ENCODE peak calls at places on chromosome 15, in ten cellular contexts. One of them, this sample, is unnamed.

GRCh38 chr15:78316211-78317077 is 17.0 kb upstream of the SKIC8 start:
- DNase-seq in adrenal gland: no peak
- DNase-seq in heart left ventricle: no peak
- DNase-seq in lower lobe of right lung: no peak
- DNase-seq in AG09309: no peak
- DNase-seq in WTC11: peak; percentile 59
- DNase-seq in GM12878: no peak
- DNase-seq in fibroblast of pulmonary artery: no peak
- DNase-seq in cardiac fibroblast: no peak
- DNase-seq in NB4: no peak
- DNase-seq in this sample: no peak

GRCh38 chr15:89192771-89193170 is 28.6 kb downstream of the RLBP1 start:
- DNase-seq in adrenal gland: no peak
- DNase-seq in heart left ventricle: no peak
- DNase-seq in lower lobe of right lung: no peak
- DNase-seq in AG09309: no peak
- DNase-seq in WTC11: no peak
- DNase-seq in GM12878: no peak
- DNase-seq in fibroblast of pulmonary artery: peak; percentile 54
- DNase-seq in cardiac fibroblast: peak; percentile 30
- DNase-seq in NB4: no peak
- DNase-seq in this sample: no peak

GRCh38 chr15:83106994-83107840 is at the start of gene TM6SF1:
- DNase-seq in adrenal gland: no peak
- DNase-seq in heart left ventricle: peak; percentile 71
- DNase-seq in lower lobe of right lung: peak; percentile 64
- DNase-seq in AG09309: no peak
- DNase-seq in WTC11: peak; percentile 26
- DNase-seq in GM12878: no peak
- DNase-seq in fibroblast of pulmonary artery: no peak
- DNase-seq in cardiac fibroblast: no peak
- DNase-seq in NB4: peak; percentile 61
- DNase-seq in this sample: peak; percentile 64

GRCh38 chr15:82937659-82938058 is 14.9 kb downstream of the HOMER2 start:
- DNase-seq in adrenal gland: no peak
- DNase-seq in heart left ventricle: no peak
- DNase-seq in lower lobe of right lung: no peak
- DNase-seq in AG09309: no peak
- DNase-seq in WTC11: no peak
- DNase-seq in GM12878: no peak
- DNase-seq in fibroblast of pulmonary artery: no peak
- DNase-seq in cardiac fibroblast: no peak
- DNase-seq in NB4: no peak
- DNase-seq in this sample: no peak

GRCh38 chr15:101250331-101250730 is 1.5 kb downstream of the CHSY1 start:
- DNase-seq in adrenal gland: peak; percentile 27
- DNase-seq in heart left ventricle: no peak
- DNase-seq in lower lobe of right lung: no peak
- DNase-seq in AG09309: no peak
- DNase-seq in WTC11: no peak
- DNase-seq in GM12878: no peak
- DNase-seq in fibroblast of pulmonary artery: peak; percentile 77
- DNase-seq in cardiac fibroblast: peak; percentile 83
- DNase-seq in NB4: peak; percentile 51
- DNase-seq in this sample: no peak

GRCh38 chr15:31193291-31193690 is 91.8 kb upstream of the TRPM1 start:
- DNase-seq in adrenal gland: no peak
- DNase-seq in heart left ventricle: no peak
- DNase-seq in lower lobe of right lung: no peak
- DNase-seq in AG09309: no peak
- DNase-seq in WTC11: no peak
- DNase-seq in GM12878: no peak
- DNase-seq in fibroblast of pulmonary artery: no peak
- DNase-seq in cardiac fibroblast: no peak
- DNase-seq in NB4: no peak
- DNase-seq in this sample: no peak

GRCh38 chr15:44775923-44776322 is 39.6 kb downstream of the TRIM69 start:
- DNase-seq in adrenal gland: peak; percentile 22
- DNase-seq in heart left ventricle: no peak
- DNase-seq in lower lobe of right lung: no peak
- DNase-seq in AG09309: no peak
- DNase-seq in WTC11: no peak
- DNase-seq in GM12878: no peak
- DNase-seq in fibroblast of pulmonary artery: peak; percentile 17
- DNase-seq in cardiac fibroblast: no peak
- DNase-seq in NB4: no peak
- DNase-seq in this sample: no peak

GRCh38 chr15:32861741-32862140 is 143.9 kb downstream of the GREM1 start:
- DNase-seq in adrenal gland: peak; percentile 65
- DNase-seq in heart left ventricle: peak; percentile 62
- DNase-seq in lower lobe of right lung: peak; percentile 63
- DNase-seq in AG09309: peak; percentile 82
- DNase-seq in WTC11: peak; percentile 26
- DNase-seq in GM12878: no peak
- DNase-seq in fibroblast of pulmonary artery: no peak
- DNase-seq in cardiac fibroblast: peak; percentile 59
- DNase-seq in NB4: peak; percentile 59
- DNase-seq in this sample: peak; percentile 61

GRCh38 chr15:67750371-67750770 is 74.9 kb upstream of the SKOR1 start:
- DNase-seq in adrenal gland: no peak
- DNase-seq in heart left ventricle: no peak
- DNase-seq in lower lobe of right lung: no peak
- DNase-seq in AG09309: no peak
- DNase-seq in WTC11: no peak
- DNase-seq in GM12878: no peak
- DNase-seq in fibroblast of pulmonary artery: no peak
- DNase-seq in cardiac fibroblast: no peak
- DNase-seq in NB4: no peak
- DNase-seq in this sample: no peak

GRCh38 chr15:92636950-92637481 is 18.6 kb downstream of the FAM174B start:
- DNase-seq in adrenal gland: no peak
- DNase-seq in heart left ventricle: no peak
- DNase-seq in lower lobe of right lung: peak; percentile 88
- DNase-seq in AG09309: no peak
- DNase-seq in WTC11: peak; percentile 82
- DNase-seq in GM12878: no peak
- DNase-seq in fibroblast of pulmonary artery: no peak
- DNase-seq in cardiac fibroblast: no peak
- DNase-seq in NB4: no peak
- DNase-seq in this sample: peak; percentile 39

GRCh38 chr15:93467327-93467726 is 378.3 kb upstream of the RGMA start:
- DNase-seq in adrenal gland: no peak
- DNase-seq in heart left ventricle: peak; percentile 75
- DNase-seq in lower lobe of right lung: no peak
- DNase-seq in AG09309: no peak
- DNase-seq in WTC11: no peak
- DNase-seq in GM12878: no peak
- DNase-seq in fibroblast of pulmonary artery: no peak
- DNase-seq in cardiac fibroblast: no peak
- DNase-seq in NB4: no peak
- DNase-seq in this sample: no peak

GRCh38 chr15:62392411-62392810 is 227.3 kb upstream of the C2CD4B start:
- DNase-seq in adrenal gland: no peak
- DNase-seq in heart left ventricle: no peak
- DNase-seq in lower lobe of right lung: no peak
- DNase-seq in AG09309: no peak
- DNase-seq in WTC11: peak; percentile 15
- DNase-seq in GM12878: no peak
- DNase-seq in fibroblast of pulmonary artery: no peak
- DNase-seq in cardiac fibroblast: peak; percentile 27
- DNase-seq in NB4: peak; percentile 37
- DNase-seq in this sample: peak; percentile 22

GRCh38 chr15:76840830-76841460 is 64.2 kb downstream of the SCAPER start:
- DNase-seq in adrenal gland: no peak
- DNase-seq in heart left ventricle: no peak
- DNase-seq in lower lobe of right lung: no peak
- DNase-seq in AG09309: peak; percentile 16
- DNase-seq in WTC11: no peak
- DNase-seq in GM12878: no peak
- DNase-seq in fibroblast of pulmonary artery: peak; percentile 65
- DNase-seq in cardiac fibroblast: peak; percentile 66
- DNase-seq in NB4: peak; percentile 52
- DNase-seq in this sample: no peak

GRCh38 chr15:65869954-65870871 is 922 bp downstream of the RAB11A start:
- DNase-seq in adrenal gland: peak; percentile 59
- DNase-seq in heart left ventricle: peak; percentile 67
- DNase-seq in lower lobe of right lung: peak; percentile 55
- DNase-seq in AG09309: no peak
- DNase-seq in WTC11: peak; percentile 23
- DNase-seq in GM12878: no peak
- DNase-seq in fibroblast of pulmonary artery: peak; percentile 49
- DNase-seq in cardiac fibroblast: peak; percentile 53
- DNase-seq in NB4: peak; percentile 45
- DNase-seq in this sample: no peak

GRCh38 chr15:100094127-100094510 is 247.7 kb downstream of the ADAMTS17 start:
- DNase-seq in adrenal gland: no peak
- DNase-seq in heart left ventricle: no peak
- DNase-seq in lower lobe of right lung: no peak
- DNase-seq in AG09309: no peak
- DNase-seq in WTC11: no peak
- DNase-seq in GM12878: no peak
- DNase-seq in fibroblast of pulmonary artery: no peak
- DNase-seq in cardiac fibroblast: no peak
- DNase-seq in NB4: no peak
- DNase-seq in this sample: no peak

GRCh38 chr15:100092034-100092433 is 249.7 kb downstream of the ADAMTS17 start:
- DNase-seq in adrenal gland: no peak
- DNase-seq in heart left ventricle: no peak
- DNase-seq in lower lobe of right lung: no peak
- DNase-seq in AG09309: no peak
- DNase-seq in WTC11: no peak
- DNase-seq in GM12878: no peak
- DNase-seq in fibroblast of pulmonary artery: no peak
- DNase-seq in cardiac fibroblast: no peak
- DNase-seq in NB4: no peak
- DNase-seq in this sample: no peak

GRCh38 chr15:100095896-100096600 is 245.7 kb downstream of the ADAMTS17 start:
- DNase-seq in adrenal gland: no peak
- DNase-seq in heart left ventricle: no peak
- DNase-seq in lower lobe of right lung: no peak
- DNase-seq in AG09309: no peak
- DNase-seq in WTC11: no peak
- DNase-seq in GM12878: no peak
- DNase-seq in fibroblast of pulmonary artery: no peak
- DNase-seq in cardiac fibroblast: no peak
- DNase-seq in NB4: no peak
- DNase-seq in this sample: no peak

GRCh38 chr15:100090411-100090810 is 251.4 kb downstream of the ADAMTS17 start:
- DNase-seq in adrenal gland: no peak
- DNase-seq in heart left ventricle: no peak
- DNase-seq in lower lobe of right lung: no peak
- DNase-seq in AG09309: no peak
- DNase-seq in WTC11: no peak
- DNase-seq in GM12878: no peak
- DNase-seq in fibroblast of pulmonary artery: no peak
- DNase-seq in cardiac fibroblast: no peak
- DNase-seq in NB4: no peak
- DNase-seq in this sample: no peak

GRCh38 chr15:100093211-100094126 is 248.3 kb downstream of the ADAMTS17 start:
- DNase-seq in adrenal gland: no peak
- DNase-seq in heart left ventricle: no peak
- DNase-seq in lower lobe of right lung: no peak
- DNase-seq in AG09309: no peak
- DNase-seq in WTC11: no peak
- DNase-seq in GM12878: no peak
- DNase-seq in fibroblast of pulmonary artery: peak; percentile 81
- DNase-seq in cardiac fibroblast: peak; percentile 79
- DNase-seq in NB4: no peak
- DNase-seq in this sample: no peak
- TF ChIP-seq CTCF in adrenal gland: no peak
- TF ChIP-seq CTCF in heart left ventricle: no peak
- TF ChIP-seq CTCF in lower lobe of right lung: no peak
- TF ChIP-seq CTCF in AG09309: no peak
- TF ChIP-seq CTCF in WTC11: no peak
- TF ChIP-seq CTCF in GM12878: no peak
- TF ChIP-seq CTCF in fibroblast of pulmonary artery: no peak
- TF ChIP-seq CTCF in cardiac fibroblast: no peak
- TF ChIP-seq CTCF in NB4: no peak
- TF ChIP-seq CTCF in this sample: no peak

GRCh38 chr15:79593119-79593869 is 161.2 kb downstream of the MINAR1 start:
- DNase-seq in adrenal gland: no peak
- DNase-seq in heart left ventricle: no peak
- DNase-seq in lower lobe of right lung: no peak
- DNase-seq in AG09309: no peak
- DNase-seq in WTC11: peak; percentile 22
- DNase-seq in GM12878: no peak
- DNase-seq in fibroblast of pulmonary artery: peak; percentile 21
- DNase-seq in cardiac fibroblast: peak; percentile 7
- DNase-seq in NB4: peak; percentile 30
- DNase-seq in this sample: no peak
- TF ChIP-seq CTCF in adrenal gland: peak; percentile 22
- TF ChIP-seq CTCF in heart left ventricle: no peak
- TF ChIP-seq CTCF in lower lobe of right lung: no peak
- TF ChIP-seq CTCF in AG09309: peak; percentile 47
- TF ChIP-seq CTCF in WTC11: no peak
- TF ChIP-seq CTCF in GM12878: no peak
- TF ChIP-seq CTCF in fibroblast of pulmonary artery: peak; percentile 27
- TF ChIP-seq CTCF in cardiac fibroblast: peak; percentile 19
- TF ChIP-seq CTCF in NB4: peak; percentile 24
- TF ChIP-seq CTCF in this sample: peak; percentile 11

DNA sequence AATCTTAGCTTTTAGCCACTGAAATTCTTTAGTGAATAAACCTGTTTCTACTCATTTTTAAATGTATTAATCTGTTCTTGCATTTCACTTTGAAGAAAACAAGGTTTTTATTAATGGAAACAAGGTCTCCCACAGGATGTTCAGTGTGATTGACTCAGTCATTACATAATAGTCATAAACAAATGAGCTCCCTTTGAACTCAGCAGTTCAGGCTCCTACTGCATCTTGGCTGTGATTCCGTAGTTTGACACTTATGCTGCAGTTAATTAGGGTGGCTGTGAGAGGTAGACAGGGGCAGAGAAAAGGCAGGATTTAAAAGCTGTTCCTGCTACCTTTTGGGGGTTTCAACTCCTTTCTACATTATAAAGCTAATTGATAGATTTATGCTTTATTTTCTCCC is 345.2 kb upstream of the NR2E3 start:
- DNase-seq in adrenal gland: no peak
- DNase-seq in heart left ventricle: no peak
- DNase-seq in lower lobe of right lung: no peak
- DNase-seq in AG09309: no peak
- DNase-seq in WTC11: no peak
- DNase-seq in GM12878: no peak
- DNase-seq in fibroblast of pulmonary artery: no peak
- DNase-seq in cardiac fibroblast: no peak
- DNase-seq in NB4: no peak
- DNase-seq in this sample: no peak
- TF ChIP-seq CTCF in adrenal gland: no peak
- TF ChIP-seq CTCF in heart left ventricle: no peak
- TF ChIP-seq CTCF in lower lobe of right lung: no peak
- TF ChIP-seq CTCF in AG09309: no peak
- TF ChIP-seq CTCF in WTC11: no peak
- TF ChIP-seq CTCF in GM12878: no peak
- TF ChIP-seq CTCF in fibroblast of pulmonary artery: no peak
- TF ChIP-seq CTCF in cardiac fibroblast: no peak
- TF ChIP-seq CTCF in NB4: no peak
- TF ChIP-seq CTCF in this sample: no peak

DNA sequence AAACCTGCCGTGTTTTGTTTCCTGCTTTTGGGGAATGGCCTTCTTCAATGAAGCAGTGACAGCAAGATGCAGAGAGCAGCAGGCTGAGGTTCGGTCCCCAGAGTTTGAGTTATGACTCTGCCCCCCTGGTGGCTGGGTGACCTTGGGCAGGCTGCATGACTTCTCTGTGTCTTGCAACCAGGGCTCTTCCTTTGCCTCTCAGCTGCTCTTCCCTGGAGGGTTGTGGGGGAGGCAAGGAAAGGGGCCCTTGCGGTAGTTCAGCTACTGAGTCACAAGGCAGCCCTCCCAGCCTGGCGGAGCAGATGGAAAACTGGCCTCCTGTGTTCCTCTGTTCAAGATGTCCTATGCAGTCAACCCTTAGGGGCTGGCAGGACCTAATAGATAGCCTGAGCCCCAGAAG is 17.1 kb downstream of the CTXND1 start:
- DNase-seq in adrenal gland: peak; percentile 68
- DNase-seq in heart left ventricle: no peak
- DNase-seq in lower lobe of right lung: peak; percentile 57
- DNase-seq in AG09309: no peak
- DNase-seq in WTC11: peak; percentile 71
- DNase-seq in GM12878: no peak
- DNase-seq in fibroblast of pulmonary artery: peak; percentile 50
- DNase-seq in cardiac fibroblast: peak; percentile 50
- DNase-seq in NB4: peak; percentile 65
- DNase-seq in this sample: peak; percentile 39
- TF ChIP-seq CTCF in adrenal gland: peak; percentile 57
- TF ChIP-seq CTCF in heart left ventricle: no peak
- TF ChIP-seq CTCF in lower lobe of right lung: peak; percentile 54
- TF ChIP-seq CTCF in AG09309: peak; percentile 59
- TF ChIP-seq CTCF in WTC11: peak; percentile 59
- TF ChIP-seq CTCF in GM12878: peak; percentile 75
- TF ChIP-seq CTCF in fibroblast of pulmonary artery: peak; percentile 54
- TF ChIP-seq CTCF in cardiac fibroblast: peak; percentile 70
- TF ChIP-seq CTCF in NB4: peak; percentile 64
- TF ChIP-seq CTCF in this sample: peak; percentile 38